ENCODE peak calls at places on chromosomes 6 and 20, in seven cellular contexts. W is colonic mucosa, Q is coronary artery, P is Peyer's patch, U is GM23338, F is GM12864, K is breast epithelium. G is an unnamed sample.

GRCh38 chr6:88008821-88009220 is 38.8 kb upstream of the SPACA1 start:
- DNase-seq in W (no peak), Q (no peak), P (no peak), U (no peak), F (no peak), K (no peak), G (peak; percentile 80)

GRCh38 chr20:50224553-50225255 is 34.1 kb downstream of the CEBPB start:
- DNase-seq in W (peak; percentile 41), Q (peak; percentile 92), P (no peak), U (peak; percentile 47), F (no peak), K (peak; percentile 69), G (peak; percentile 74)

GRCh38 chr6:44117397-44118128 is 9.7 kb downstream of the MRPL14 start:
- DNase-seq in W (no peak), Q (no peak), P (no peak), U (no peak), F (no peak), K (no peak), G (no peak)

GRCh38 chr20:62822788-62823651 is 6.2 kb downstream of the COL9A3 start:
- DNase-seq in W (peak; percentile 82), Q (no peak), P (peak; percentile 64), U (peak; percentile 74), F (no peak), K (no peak), G (no peak)

GRCh38 chr6:13152804-13153203 is 175.5 kb downstream of the TBC1D7 start:
- DNase-seq in W (no peak), Q (no peak), P (no peak), U (peak; percentile 86), F (no peak), K (no peak), G (no peak)

GRCh38 chr20:37947943-37948342 is 45.0 kb downstream of the VSTM2L start:
- DNase-seq in W (no peak), Q (no peak), P (no peak), U (no peak), F (no peak), K (no peak), G (no peak)

GRCh38 chr6:28996844-28997502 is 8.1 kb downstream of the ZNF311 start:
- DNase-seq in W (no peak), Q (no peak), P (no peak), U (no peak), F (no peak), K (no peak), G (no peak)

GRCh38 chr20:21808863-21809664 is 103.6 kb downstream of the PAX1 start:
- DNase-seq in W (peak; percentile 41), Q (peak; percentile 60), P (no peak), U (peak; percentile 89), F (no peak), K (no peak), G (no peak)

GRCh38 chr6:3403244-3404154 is 53.4 kb downstream of the SLC22A23 start:
- DNase-seq in W (peak; percentile 87), Q (peak; percentile 40), P (no peak), U (peak; percentile 49), F (no peak), K (no peak), G (no peak)

GRCh38 chr20:652611-653109 is 340 bp downstream of the SRXN1 start:
- DNase-seq in W (peak; percentile 37), Q (no peak), P (no peak), U (no peak), F (no peak), K (no peak), G (no peak)

GRCh38 chr6:136103763-136104311 is 146.3 kb downstream of the MTFR2 start:
- DNase-seq in W (peak; percentile 27), Q (no peak), P (no peak), U (peak; percentile 43), F (no peak), K (no peak), G (no peak)

GRCh38 chr20:61587036-61587435 is 335.0 kb downstream of the CDH4 start:
- DNase-seq in W (no peak), Q (no peak), P (no peak), U (no peak), F (no peak), K (no peak), G (no peak)

DNA sequence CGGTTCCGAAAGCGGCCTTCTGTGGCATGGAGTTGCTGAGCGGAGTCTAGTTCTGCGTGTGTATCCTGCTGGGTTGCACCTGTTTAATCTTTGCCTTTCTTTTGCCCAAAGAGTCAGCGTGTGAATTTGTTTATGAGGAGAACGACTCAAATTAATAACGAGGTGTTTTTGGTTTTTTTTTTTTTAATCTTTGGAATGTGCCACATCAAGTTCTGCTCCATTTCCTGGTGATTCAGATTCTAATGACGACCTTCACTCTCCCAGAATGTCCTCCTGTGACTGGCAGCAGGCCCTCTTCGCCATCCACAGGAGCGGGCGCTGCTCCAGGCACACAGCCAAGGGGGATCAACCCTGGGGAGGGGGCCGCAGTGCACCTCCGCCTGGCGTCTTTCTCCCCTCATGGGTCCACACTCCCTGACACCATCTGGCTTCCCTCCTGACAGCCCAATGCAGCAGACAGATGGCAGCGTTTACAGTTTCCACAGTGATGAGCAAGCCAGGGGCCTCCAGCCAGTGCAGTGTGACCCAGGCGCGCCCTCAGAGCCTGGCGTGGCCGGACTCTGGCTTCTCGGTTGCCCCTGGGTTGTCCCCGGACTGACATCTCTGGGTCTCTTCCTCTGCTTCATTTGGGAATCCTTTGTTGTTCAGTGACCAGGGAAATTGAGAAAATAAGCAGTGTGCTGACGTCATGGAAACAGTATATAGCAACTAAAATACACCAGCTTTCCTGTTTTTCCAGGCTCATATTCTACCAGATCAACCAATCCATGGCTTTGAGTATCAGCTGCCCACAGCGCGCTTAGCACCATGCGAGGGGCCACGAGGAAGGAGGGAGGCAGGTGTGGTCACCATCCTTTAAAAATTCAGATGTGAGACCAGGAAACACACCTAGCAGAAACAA is 27.4 kb upstream of the AFDN start:
- DNase-seq in W (peak; percentile 19), Q (no peak), P (no peak), U (peak; percentile 23), F (no peak), K (no peak), G (no peak)
- TF ChIP-seq CTCF in W (no peak), Q (no peak), P (no peak), U (peak; percentile 37), F (no peak), K (no peak), G (no peak)

DNA sequence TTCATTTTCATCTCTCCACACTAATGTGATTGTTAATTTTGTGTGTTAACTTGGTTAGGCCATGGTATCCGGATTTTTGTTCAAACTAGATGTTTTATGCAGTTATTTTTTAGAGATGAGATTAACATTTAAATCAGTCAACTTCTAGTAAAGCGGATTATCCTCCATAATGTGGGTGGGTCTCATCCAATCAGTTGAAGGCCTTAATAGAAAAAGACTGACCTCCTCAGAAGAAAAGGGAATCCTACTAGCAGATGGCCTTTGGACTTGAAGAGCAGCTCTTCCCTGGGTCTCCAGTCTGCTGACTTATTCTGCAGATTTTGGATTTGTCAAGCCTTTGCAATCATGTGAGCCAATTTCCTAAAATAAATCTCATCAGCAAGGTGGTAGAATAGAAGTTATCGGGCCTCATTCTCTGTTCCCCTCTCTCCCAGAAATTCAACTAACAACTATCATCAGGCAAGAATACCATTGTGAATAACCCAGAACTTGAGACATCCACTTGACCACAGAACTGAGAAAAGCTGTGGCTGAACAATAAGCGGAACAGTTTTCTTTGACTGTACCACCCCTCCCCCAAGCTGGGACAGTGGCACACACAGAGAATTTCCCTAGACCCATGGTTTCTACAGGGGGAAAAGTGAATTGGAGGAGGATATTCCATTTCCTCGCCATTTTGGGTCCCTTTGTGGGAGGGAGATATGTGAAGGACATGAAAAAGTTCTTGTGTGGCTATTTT is 323.0 kb downstream of the UTRN start:
- DNase-seq in W (no peak), Q (no peak), P (no peak), U (no peak), F (no peak), K (no peak), G (no peak)
- H3K4me3 ChIP-seq in W (no peak overlapping the region), Q (no peak overlapping the region), P (no peak overlapping the region), U (peak overlapping the region; percentile 45), F (no peak overlapping the region), K (no peak overlapping the region), G (no peak overlapping the region)

DNA sequence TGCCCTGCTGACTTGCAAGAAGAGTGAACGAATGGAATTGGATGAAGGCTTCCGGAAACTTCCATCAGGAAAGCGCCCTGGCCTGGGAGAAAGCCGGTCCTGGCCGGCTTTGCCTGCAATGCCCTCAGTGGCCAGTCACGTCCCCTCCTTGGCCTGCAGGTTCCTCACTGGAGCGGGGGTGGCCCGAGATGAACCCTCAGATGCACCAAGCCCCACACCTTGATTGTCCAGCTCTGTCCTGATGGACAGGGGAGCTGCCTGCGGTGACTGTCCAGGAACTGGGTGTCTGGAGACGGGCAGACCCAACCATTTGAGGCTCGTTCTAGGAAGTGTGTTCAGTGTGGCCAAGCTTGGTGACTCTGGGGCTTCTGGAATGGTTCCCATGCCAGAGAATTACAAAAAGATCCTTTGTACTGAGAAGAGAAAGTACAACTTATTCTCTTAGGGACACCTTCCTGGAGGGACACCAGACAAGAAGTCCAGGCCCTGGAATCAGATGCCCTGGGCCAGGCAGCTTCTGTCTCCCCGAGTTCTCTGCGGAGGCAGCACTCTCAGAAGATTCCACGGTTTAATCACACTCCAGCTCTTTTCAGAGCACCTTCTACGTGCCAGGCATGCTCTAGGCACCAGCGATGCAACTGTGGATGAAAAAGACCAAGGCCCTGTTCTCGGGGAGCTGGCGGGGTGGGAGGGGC is 17.1 kb upstream of the SULF2 start:
- DNase-seq in W (no peak), Q (no peak), P (no peak), U (no peak), F (no peak), K (no peak), G (no peak)
- TF ChIP-seq CTCF in W (no peak), Q (no peak), P (no peak), U (no peak), F (no peak), K (no peak), G (no peak)

DNA sequence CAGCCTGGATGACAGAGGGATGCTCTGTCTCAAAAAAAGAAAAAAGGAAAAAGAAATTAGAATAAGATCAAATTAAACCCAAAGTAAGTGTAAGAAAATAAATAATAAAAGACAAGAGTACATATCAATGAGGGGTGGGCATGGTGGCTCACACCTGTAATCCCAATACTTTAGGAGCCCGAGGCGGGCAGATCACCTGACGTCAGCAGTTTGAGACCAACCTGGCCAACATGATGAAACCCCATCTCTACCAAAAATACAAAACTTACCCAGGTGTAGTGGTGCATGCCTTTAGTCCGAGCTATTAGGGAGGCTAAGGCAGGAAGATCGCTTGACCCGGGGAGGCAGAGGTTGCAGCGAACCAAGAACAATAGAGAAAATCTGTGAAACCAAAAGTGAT is 14.9 kb upstream of the STAU1 start:
- DNase-seq in W (no peak), Q (no peak), P (no peak), U (no peak), F (no peak), K (no peak), G (no peak)
- H3K4me3 ChIP-seq in W (no peak overlapping the region), Q (no peak overlapping the region), P (no peak overlapping the region), U (no peak overlapping the region), F (no peak overlapping the region), K (no peak overlapping the region), G (no peak overlapping the region)

GRCh38 chr6:148973809-148974208 is 227.0 kb downstream of the UST start:
- DNase-seq in W (no peak), Q (no peak), P (no peak), U (peak; percentile 68), F (no peak), K (no peak), G (no peak)
- TF ChIP-seq CTCF in W (peak; percentile 25), Q (no peak), P (no peak), U (peak; percentile 66), F (peak; percentile 30), K (peak; percentile 29), G (peak; percentile 76)

DNA sequence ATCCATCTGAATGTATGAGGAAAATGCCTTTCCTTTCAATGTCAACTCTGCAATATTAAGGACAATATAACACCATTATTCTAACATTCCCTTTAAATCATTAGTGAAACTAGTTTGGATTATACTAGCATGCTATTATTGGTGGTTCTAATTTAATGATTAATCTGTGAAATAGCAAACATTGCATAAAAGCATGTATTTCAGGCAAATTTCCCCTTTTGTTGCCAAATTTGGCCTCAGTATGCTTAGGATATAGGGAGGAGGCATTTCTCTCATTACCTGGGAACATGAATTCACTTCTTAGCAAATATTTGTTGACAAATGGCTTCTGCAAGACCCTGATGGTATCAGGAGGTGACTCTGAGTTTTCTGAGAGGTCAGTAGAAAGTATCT is 1.6 kb downstream of the TPMT start:
- DNase-seq in W (no peak), Q (no peak), P (no peak), U (no peak), F (no peak), K (no peak), G (no peak)
- H3K4me3 ChIP-seq in W (no peak overlapping the region), Q (no peak overlapping the region), P (no peak overlapping the region), U (peak overlapping the region; percentile 66), F (no peak overlapping the region), K (no peak overlapping the region), G (no peak overlapping the region)

G was measured in astrocyte of the cerebellum.